ENCODE peak calls at places on chromosome 1, in ten cellular contexts. Y is CD8-positive, alpha-beta T cell; L is ovary; M is K562; X is body of pancreas; O is esophagus squamous epithelium; V is mammary epithelial cell; H is Peyer's patch; B is endothelial cell of umbilical vein; C is right lobe of liver. S is an unnamed sample.

GRCh38 chr1:41711581-41711980 is 207.1 kb downstream of the HIVEP3 start:
- DNase-seq in V (no peak), B (no peak), Y (no peak), O (no peak), C (no peak), H (no peak), X (no peak), M (no peak), L (no peak), S (no peak)

GRCh38 chr1:21652937-21653743 is 16.0 kb downstream of the RAP1GAP start:
- DNase-seq in V (no peak), X (no peak), L (no peak), C (no peak), H (no peak), B (no peak), M (no peak), O (no peak), Y (no peak), S (no peak)

GRCh38 chr1:63498106-63498505 is 24.9 kb downstream of the ITGB3BP start:
- DNase-seq in B (no peak), Y (no peak), H (no peak), V (peak; percentile 51), M (no peak), L (no peak), C (no peak), X (no peak), O (no peak), S (no peak)

GRCh38 chr1:56258395-56258794 is 321.0 kb downstream of the PLPP3 start:
- DNase-seq in C (no peak), V (no peak), Y (no peak), H (no peak), O (no peak), M (no peak), B (no peak), L (no peak), X (no peak), S (no peak)

GRCh38 chr1:234776875-234777849 is 167.2 kb upstream of the IRF2BP2 start:
- DNase-seq in L (no peak), H (no peak), Y (no peak), V (no peak), O (no peak), B (peak; percentile 29), X (no peak), C (peak; percentile 46), M (peak; percentile 52), S (no peak)

GRCh38 chr1:182227864-182228547 is 163.6 kb downstream of the GLUL start:
- DNase-seq in H (no peak), L (no peak), V (no peak), C (no peak), M (no peak), O (no peak), Y (no peak), X (no peak), B (no peak), S (no peak)

GRCh38 chr1:184825571-184825970 is 70.9 kb upstream of the EDEM3 start:
- DNase-seq in L (no peak), V (no peak), H (no peak), X (no peak), O (no peak), M (no peak), Y (no peak), C (no peak), B (no peak), S (no peak)

GRCh38 chr1:39590546-39590945 is 14.0 kb upstream of the PABPC4 start:
- DNase-seq in M (no peak), V (peak; percentile 23), X (no peak), Y (no peak), H (no peak), L (no peak), O (no peak), C (no peak), B (no peak), S (no peak)

GRCh38 chr1:162161921-162162550 is 92.5 kb downstream of the NOS1AP start:
- DNase-seq in C (no peak), Y (no peak), V (no peak), H (no peak), B (no peak), O (no peak), M (no peak), L (no peak), X (no peak), S (no peak)

GRCh38 chr1:244839656-244840055 is 4.2 kb downstream of the COX20 start:
- DNase-seq in V (no peak), B (no peak), M (no peak), C (no peak), L (no peak), H (no peak), O (no peak), Y (no peak), X (no peak), S (no peak)

GRCh38 chr1:6137758-6138157 is 42.4 kb downstream of the CHD5 start:
- DNase-seq in O (no peak), B (no peak), Y (no peak), H (no peak), L (no peak), V (no peak), M (no peak), C (no peak), X (no peak), S (no peak)

GRCh38 chr1:63628607-63629006 is 35.4 kb downstream of the PGM1 start:
- DNase-seq in C (no peak), M (no peak), V (peak; percentile 10), L (no peak), X (no peak), H (no peak), Y (no peak), O (no peak), B (no peak), S (no peak)

GRCh38 chr1:36866168-36866814 is 168.0 kb downstream of the GRIK3 start:
- DNase-seq in M (no peak), B (no peak), L (no peak), X (no peak), O (no peak), H (no peak), Y (no peak), C (no peak), V (no peak), S (no peak)

GRCh38 chr1:21355956-21356355 is 65.7 kb upstream of the ECE1 start:
- DNase-seq in B (no peak), O (no peak), H (no peak), L (no peak), M (no peak), Y (no peak), C (no peak), V (peak; percentile 44), X (no peak), S (no peak)

GRCh38 chr1:240501115-240501514 is 110.8 kb downstream of the GREM2 start:
- DNase-seq in C (no peak), L (no peak), X (no peak), O (no peak), B (no peak), H (no peak), V (no peak), Y (no peak), M (no peak), S (no peak)

GRCh38 chr1:240503558-240503957 is 108.4 kb downstream of the GREM2 start:
- DNase-seq in M (no peak), B (no peak), H (no peak), V (no peak), O (no peak), C (no peak), X (no peak), Y (no peak), L (no peak), S (no peak)

GRCh38 chr1:240508201-240508600 is 103.8 kb downstream of the GREM2 start:
- DNase-seq in L (no peak), M (no peak), H (no peak), Y (no peak), O (no peak), B (no peak), X (no peak), V (no peak), C (no peak), S (no peak)

GRCh38 chr1:240508950-240509349 is 103.0 kb downstream of the GREM2 start:
- DNase-seq in M (no peak), Y (no peak), L (no peak), O (no peak), V (no peak), X (no peak), C (no peak), H (no peak), B (no peak), S (no peak)

GRCh38 chr1:240506176-240506575 is 105.8 kb downstream of the GREM2 start:
- DNase-seq in C (no peak), M (no peak), V (no peak), X (no peak), L (no peak), O (no peak), H (no peak), B (no peak), Y (no peak), S (no peak)
- H3K27ac ChIP-seq in C (no peak overlapping the region), M (no peak overlapping the region), V (no peak overlapping the region), X (no peak overlapping the region), L (no peak overlapping the region), O (no peak overlapping the region), H (no peak overlapping the region), B (no peak overlapping the region), Y (no peak overlapping the region), S (no peak overlapping the region)

DNA sequence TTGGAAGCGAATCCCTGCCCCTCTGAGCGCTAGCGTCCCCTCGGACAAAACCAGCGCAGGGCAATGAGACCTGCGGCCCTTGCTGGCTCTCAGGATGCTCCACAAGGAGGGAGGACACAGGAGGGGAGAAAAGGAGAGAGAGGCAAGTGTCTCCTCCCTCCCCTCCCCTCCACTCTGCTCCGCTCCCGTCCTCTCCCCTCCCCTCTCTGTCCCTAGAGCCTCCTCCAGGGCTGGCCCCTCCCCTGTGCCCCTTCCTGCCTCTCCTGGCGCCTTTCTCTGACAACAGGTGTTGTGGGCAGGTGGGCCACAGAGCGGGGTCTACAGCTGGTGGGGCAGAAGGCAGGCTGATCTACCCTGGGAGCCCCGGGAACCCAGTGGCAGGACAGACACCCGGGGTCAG is 35.2 kb downstream of the TP73 start:
- DNase-seq in X (no peak), Y (no peak), L (no peak), M (peak; percentile 48), C (no peak), B (no peak), H (no peak), V (no peak), O (no peak), S (no peak)
- H3K4me1 ChIP-seq in X (no peaks in the 10 kb centered on the region), Y (no peaks in the 10 kb centered on the region), L (peaks cover 1% of the 10 kb centered on the region), M (peaks cover 67% of the 10 kb centered on the region), C (no peaks in the 10 kb centered on the region), B (no peaks in the 10 kb centered on the region), H (no peaks in the 10 kb centered on the region), V (peaks cover 28% of the 10 kb centered on the region), O (peaks cover 30% of the 10 kb centered on the region), S (no peaks in the 10 kb centered on the region)

DNA sequence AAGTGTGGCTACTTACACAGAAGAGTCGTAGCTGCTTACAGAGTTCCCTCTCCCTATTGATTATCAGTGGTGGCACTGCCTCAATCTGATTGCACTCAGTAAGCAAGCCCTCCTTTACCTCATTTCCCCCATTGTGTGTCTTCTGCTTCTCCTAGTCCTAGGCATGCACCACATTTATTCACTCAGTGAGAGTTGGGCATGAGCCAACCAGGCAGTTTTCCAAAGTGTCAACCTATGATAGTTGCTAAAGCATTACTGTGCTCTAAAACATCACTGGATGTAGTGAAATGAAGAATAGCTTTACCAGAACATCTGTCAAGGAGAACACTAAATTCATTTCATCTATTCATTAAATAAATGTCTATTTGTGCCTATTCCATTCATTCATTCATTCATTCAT is 19.3 kb downstream of the GJA5 start:
- DNase-seq in Y (no peak), B (peak; percentile 12), V (no peak), X (peak; percentile 42), C (no peak), L (no peak), O (no peak), M (no peak), H (no peak), S (peak; percentile 23)
- H3K27ac ChIP-seq in Y (no peak overlapping the region), B (no peak overlapping the region), V (no peak overlapping the region), X (no peak overlapping the region), C (no peak overlapping the region), L (no peak overlapping the region), O (no peak overlapping the region), M (no peak overlapping the region), H (no peak overlapping the region), S (no peak overlapping the region)

GRCh38 chr1:198231776-198232175 is 75.0 kb downstream of the NEK7 start:
- DNase-seq in V (no peak), O (no peak), M (no peak), C (no peak), B (no peak), Y (no peak), H (no peak), L (no peak), X (no peak), S (no peak)
- H3K4me1 ChIP-seq in V (peaks cover 23% of the 10 kb centered on the region), O (peaks cover 11% of the 10 kb centered on the region), M (no peaks in the 10 kb centered on the region), C (no peaks in the 10 kb centered on the region), B (peaks cover 15% of the 10 kb centered on the region), Y (peaks cover 12% of the 10 kb centered on the region), H (no peaks in the 10 kb centered on the region), L (peaks cover 7% of the 10 kb centered on the region), X (peaks cover 6% of the 10 kb centered on the region), S (peaks cover 13% of the 10 kb centered on the region)